ENCODE peak calls at places on chromosome 2, in six cellular contexts. S is hypothalamus; J is posterior cingulate gyrus; R is CD8-positive, alpha-beta memory T cell; Y is HuH-7.5; G is iPS DF 6.9. K is an unnamed sample.

GRCh38 chr2:73972846-73973245 is 11.9 kb upstream of the TET3 start:
- DNase-seq in G (no peak), S (no peak), R (no peak), Y (no peak), J (no peak), K (no peak)

GRCh38 chr2:179180242-179180641 is 84.4 kb downstream of the SESTD1 start:
- DNase-seq in J (no peak), R (no peak), G (no peak), Y (no peak), S (no peak), K (no peak)

GRCh38 chr2:181585732-181586131 is 71.2 kb downstream of the CERKL start:
- DNase-seq in Y (no peak), J (no peak), S (no peak), R (no peak), G (no peak), K (no peak)

GRCh38 chr2:121360566-121361300 is 75.7 kb upstream of the TFCP2L1 start:
- DNase-seq in Y (no peak), J (no peak), S (no peak), R (no peak), G (no peak), K (no peak)

GRCh38 chr2:54603357-54603756 is 120.1 kb upstream of the EML6 start:
- DNase-seq in S (no peak), J (no peak), R (no peak), Y (no peak), G (no peak), K (no peak)

GRCh38 chr2:224887159-224887558 is 155.1 kb downstream of the DOCK10 start:
- DNase-seq in G (no peak), R (no peak), Y (no peak), S (no peak), J (no peak), K (no peak)

GRCh38 chr2:101558740-101559508 is 84.0 kb upstream of the RFX8 start:
- DNase-seq in S (no peak), J (no peak), G (no peak), R (no peak), Y (no peak), K (no peak)

GRCh38 chr2:201777043-201777442 is 3.7 kb downstream of the ALS2 start:
- DNase-seq in R (no peak), J (no peak), S (no peak), G (no peak), Y (no peak), K (no peak)

GRCh38 chr2:105744909-105745853 is at the start of gene NCK2:
- DNase-seq in Y (peak; percentile 45), S (no peak), J (no peak), G (no peak), R (peak; percentile 52), K (peak; percentile 68)

GRCh38 chr2:62415019-62415431 is 91.0 kb downstream of the TMEM17 start:
- DNase-seq in Y (no peak), R (no peak), G (no peak), S (no peak), J (no peak), K (no peak)

GRCh38 chr2:135162377-135162776 is 110.3 kb downstream of the RAB3GAP1 start:
- DNase-seq in S (no peak), G (no peak), J (no peak), Y (no peak), R (no peak), K (no peak)

GRCh38 chr2:181185428-181185827 is 205.0 kb downstream of the UBE2E3 start:
- DNase-seq in J (no peak), G (no peak), Y (no peak), S (no peak), R (no peak), K (no peak)

GRCh38 chr2:113167115-113167932 is 6.4 kb upstream of the PSD4 start:
- DNase-seq in S (no peak), R (peak; percentile 58), J (no peak), Y (no peak), G (no peak), K (peak; percentile 31)

GRCh38 chr2:75476778-75477177 is 84.0 kb downstream of the EVA1A start:
- DNase-seq in Y (no peak), G (no peak), S (no peak), J (no peak), R (no peak), K (no peak)

GRCh38 chr2:20129320-20130274 is 78.2 kb upstream of the LAPTM4A start:
- DNase-seq in R (no peak), G (no peak), S (no peak), J (no peak), Y (no peak), K (no peak)

GRCh38 chr2:207408086-207408794 is 121.5 kb upstream of the CREB1 start:
- DNase-seq in S (no peak), G (no peak), R (no peak), Y (no peak), J (no peak), K (no peak)

K was measured in H1.